ENCODE peak calls at places on chromosomes 5 and 9, in ten cellular contexts. One of them, this sample, is unnamed.

GRCh38 chr5:155010881-155011280 is 2.7 kb upstream of the KIF4B start:
- DNase-seq in right lobe of liver: no peak
- DNase-seq in hepatocyte: no peak
- DNase-seq in prostate gland: no peak
- DNase-seq in PC-3: no peak
- DNase-seq in naive thymus-derived CD4-positive, alpha-beta T cell: no peak
- DNase-seq in Karpas-422: no peak
- DNase-seq in lung: no peak
- DNase-seq in heart left ventricle: no peak
- DNase-seq in A549: no peak
- DNase-seq in this sample: no peak

GRCh38 chr5:57618767-57619381 is 136.3 kb upstream of the ACTBL2 start:
- DNase-seq in right lobe of liver: no peak
- DNase-seq in Karpas-422: no peak
- DNase-seq in naive thymus-derived CD4-positive, alpha-beta T cell: no peak
- DNase-seq in PC-3: no peak
- DNase-seq in heart left ventricle: no peak
- DNase-seq in hepatocyte: no peak
- DNase-seq in A549: no peak
- DNase-seq in lung: no peak
- DNase-seq in prostate gland: no peak
- DNase-seq in this sample: no peak

GRCh38 chr5:109246395-109246794 is 163.4 kb downstream of the PJA2 start:
- DNase-seq in hepatocyte: no peak
- DNase-seq in lung: no peak
- DNase-seq in Karpas-422: no peak
- DNase-seq in A549: no peak
- DNase-seq in right lobe of liver: no peak
- DNase-seq in PC-3: no peak
- DNase-seq in heart left ventricle: no peak
- DNase-seq in prostate gland: no peak
- DNase-seq in naive thymus-derived CD4-positive, alpha-beta T cell: no peak
- DNase-seq in this sample: no peak

GRCh38 chr5:60382761-60383160 is 317.2 kb downstream of the DEPDC1B start:
- DNase-seq in hepatocyte: peak; percentile 37
- DNase-seq in A549: peak; percentile 24
- DNase-seq in PC-3: peak; percentile 34
- DNase-seq in prostate gland: no peak
- DNase-seq in heart left ventricle: no peak
- DNase-seq in naive thymus-derived CD4-positive, alpha-beta T cell: no peak
- DNase-seq in lung: no peak
- DNase-seq in Karpas-422: peak; percentile 68
- DNase-seq in right lobe of liver: no peak
- DNase-seq in this sample: no peak

GRCh38 chr5:129945779-129946270 is 41.6 kb downstream of the CHSY3 start:
- DNase-seq in right lobe of liver: no peak
- DNase-seq in hepatocyte: no peak
- DNase-seq in naive thymus-derived CD4-positive, alpha-beta T cell: no peak
- DNase-seq in prostate gland: no peak
- DNase-seq in A549: no peak
- DNase-seq in heart left ventricle: no peak
- DNase-seq in PC-3: no peak
- DNase-seq in Karpas-422: no peak
- DNase-seq in lung: no peak
- DNase-seq in this sample: no peak

GRCh38 chr9:91119679-91120078 is 242.0 kb downstream of the AUH start:
- DNase-seq in lung: no peak
- DNase-seq in Karpas-422: no peak
- DNase-seq in prostate gland: no peak
- DNase-seq in PC-3: peak; percentile 76
- DNase-seq in naive thymus-derived CD4-positive, alpha-beta T cell: no peak
- DNase-seq in right lobe of liver: no peak
- DNase-seq in hepatocyte: no peak
- DNase-seq in A549: no peak
- DNase-seq in heart left ventricle: no peak
- DNase-seq in this sample: no peak

GRCh38 chr9:976258-976804 is at the start of gene DMRT3:
- DNase-seq in prostate gland: no peak
- DNase-seq in Karpas-422: no peak
- DNase-seq in right lobe of liver: no peak
- DNase-seq in A549: no peak
- DNase-seq in naive thymus-derived CD4-positive, alpha-beta T cell: no peak
- DNase-seq in PC-3: no peak
- DNase-seq in heart left ventricle: no peak
- DNase-seq in hepatocyte: no peak
- DNase-seq in lung: no peak
- DNase-seq in this sample: no peak

GRCh38 chr9:4566806-4567205 is 76.5 kb downstream of the SLC1A1 start:
- DNase-seq in A549: no peak
- DNase-seq in prostate gland: no peak
- DNase-seq in Karpas-422: no peak
- DNase-seq in heart left ventricle: no peak
- DNase-seq in hepatocyte: no peak
- DNase-seq in PC-3: no peak
- DNase-seq in right lobe of liver: no peak
- DNase-seq in lung: no peak
- DNase-seq in naive thymus-derived CD4-positive, alpha-beta T cell: no peak
- DNase-seq in this sample: no peak

GRCh38 chr9:134488251-134488900 is 153.2 kb upstream of the COL5A1 start:
- DNase-seq in Karpas-422: no peak
- DNase-seq in prostate gland: no peak
- DNase-seq in lung: no peak
- DNase-seq in right lobe of liver: no peak
- DNase-seq in A549: no peak
- DNase-seq in PC-3: no peak
- DNase-seq in hepatocyte: no peak
- DNase-seq in naive thymus-derived CD4-positive, alpha-beta T cell: no peak
- DNase-seq in heart left ventricle: no peak
- DNase-seq in this sample: peak; percentile 88

GRCh38 chr5:134509308-134510040 is 16.0 kb upstream of the JADE2 start:
- DNase-seq in heart left ventricle: no peak
- DNase-seq in PC-3: peak; percentile 79
- DNase-seq in prostate gland: no peak
- DNase-seq in naive thymus-derived CD4-positive, alpha-beta T cell: no peak
- DNase-seq in A549: no peak
- DNase-seq in Karpas-422: no peak
- DNase-seq in hepatocyte: peak; percentile 42
- DNase-seq in lung: no peak
- DNase-seq in right lobe of liver: no peak
- DNase-seq in this sample: no peak

GRCh38 chr5:173247050-173247449 is 12.0 kb upstream of the NKX2-5 start:
- DNase-seq in lung: no peak
- DNase-seq in prostate gland: no peak
- DNase-seq in A549: no peak
- DNase-seq in PC-3: no peak
- DNase-seq in Karpas-422: no peak
- DNase-seq in right lobe of liver: no peak
- DNase-seq in heart left ventricle: no peak
- DNase-seq in naive thymus-derived CD4-positive, alpha-beta T cell: no peak
- DNase-seq in hepatocyte: no peak
- DNase-seq in this sample: no peak

GRCh38 chr5:151523335-151523734 is 67.8 kb downstream of the FAT2 start:
- DNase-seq in Karpas-422: peak; percentile 85
- DNase-seq in lung: no peak
- DNase-seq in heart left ventricle: no peak
- DNase-seq in A549: peak; percentile 75
- DNase-seq in PC-3: peak; percentile 76
- DNase-seq in right lobe of liver: no peak
- DNase-seq in naive thymus-derived CD4-positive, alpha-beta T cell: peak; percentile 34
- DNase-seq in hepatocyte: peak; percentile 47
- DNase-seq in prostate gland: no peak
- DNase-seq in this sample: no peak

GRCh38 chr5:61329729-61330128 is 2.3 kb upstream of the ZSWIM6 start:
- DNase-seq in prostate gland: no peak
- DNase-seq in PC-3: peak; percentile 26
- DNase-seq in right lobe of liver: no peak
- DNase-seq in heart left ventricle: no peak
- DNase-seq in naive thymus-derived CD4-positive, alpha-beta T cell: no peak
- DNase-seq in hepatocyte: peak; percentile 34
- DNase-seq in lung: no peak
- DNase-seq in Karpas-422: peak; percentile 42
- DNase-seq in A549: peak; percentile 21
- DNase-seq in this sample: no peak

GRCh38 chr5:71865665-71866320 is 146.7 kb downstream of the CARTPT start:
- DNase-seq in A549: no peak
- DNase-seq in naive thymus-derived CD4-positive, alpha-beta T cell: no peak
- DNase-seq in hepatocyte: no peak
- DNase-seq in lung: no peak
- DNase-seq in PC-3: no peak
- DNase-seq in prostate gland: no peak
- DNase-seq in right lobe of liver: no peak
- DNase-seq in heart left ventricle: no peak
- DNase-seq in Karpas-422: no peak
- DNase-seq in this sample: no peak

GRCh38 chr5:55031492-55031891 is 7.4 kb downstream of the GZMK start:
- DNase-seq in lung: no peak
- DNase-seq in Karpas-422: no peak
- DNase-seq in naive thymus-derived CD4-positive, alpha-beta T cell: no peak
- DNase-seq in heart left ventricle: no peak
- DNase-seq in right lobe of liver: no peak
- DNase-seq in A549: no peak
- DNase-seq in hepatocyte: no peak
- DNase-seq in prostate gland: no peak
- DNase-seq in PC-3: no peak
- DNase-seq in this sample: no peak

GRCh38 chr9:33778700-33779351 is 16.5 kb upstream of the PRSS3 start:
- DNase-seq in heart left ventricle: no peak
- DNase-seq in hepatocyte: peak; percentile 78
- DNase-seq in right lobe of liver: no peak
- DNase-seq in lung: peak; percentile 44
- DNase-seq in naive thymus-derived CD4-positive, alpha-beta T cell: peak; percentile 54
- DNase-seq in PC-3: peak; percentile 84
- DNase-seq in prostate gland: peak; percentile 17
- DNase-seq in A549: peak; percentile 67
- DNase-seq in Karpas-422: peak; percentile 88
- DNase-seq in this sample: no peak

GRCh38 chr5:55633574-55634203 is 78.4 kb downstream of the SLC38A9 start:
- DNase-seq in PC-3: peak; percentile 86
- DNase-seq in right lobe of liver: no peak
- DNase-seq in hepatocyte: no peak
- DNase-seq in Karpas-422: no peak
- DNase-seq in prostate gland: no peak
- DNase-seq in A549: no peak
- DNase-seq in naive thymus-derived CD4-positive, alpha-beta T cell: no peak
- DNase-seq in heart left ventricle: peak; percentile 71
- DNase-seq in lung: peak; percentile 45
- DNase-seq in this sample: no peak

GRCh38 chr9:77882294-77882693 is 149.3 kb downstream of the GNAQ start:
- DNase-seq in A549: no peak
- DNase-seq in prostate gland: no peak
- DNase-seq in PC-3: no peak
- DNase-seq in heart left ventricle: no peak
- DNase-seq in naive thymus-derived CD4-positive, alpha-beta T cell: no peak
- DNase-seq in lung: no peak
- DNase-seq in Karpas-422: no peak
- DNase-seq in right lobe of liver: no peak
- DNase-seq in hepatocyte: no peak
- DNase-seq in this sample: no peak

GRCh38 chr9:130345993-130346385 is 80.4 kb downstream of the HMCN2 start:
- DNase-seq in naive thymus-derived CD4-positive, alpha-beta T cell: no peak
- DNase-seq in prostate gland: no peak
- DNase-seq in lung: no peak
- DNase-seq in right lobe of liver: no peak
- DNase-seq in A549: no peak
- DNase-seq in hepatocyte: no peak
- DNase-seq in heart left ventricle: no peak
- DNase-seq in Karpas-422: no peak
- DNase-seq in PC-3: no peak
- DNase-seq in this sample: no peak

GRCh38 chr9:76032652-76033373 is 142.3 kb downstream of the PCSK5 start:
- DNase-seq in heart left ventricle: no peak
- DNase-seq in prostate gland: no peak
- DNase-seq in lung: no peak
- DNase-seq in Karpas-422: no peak
- DNase-seq in hepatocyte: no peak
- DNase-seq in right lobe of liver: no peak
- DNase-seq in PC-3: no peak
- DNase-seq in A549: no peak
- DNase-seq in naive thymus-derived CD4-positive, alpha-beta T cell: peak; percentile 24
- DNase-seq in this sample: no peak

GRCh38 chr5:176748073-176748966 is 62.0 kb upstream of the UNC5A start:
- DNase-seq in Karpas-422: no peak
- DNase-seq in lung: no peak
- DNase-seq in hepatocyte: no peak
- DNase-seq in heart left ventricle: no peak
- DNase-seq in right lobe of liver: no peak
- DNase-seq in A549: no peak
- DNase-seq in PC-3: peak; percentile 28
- DNase-seq in naive thymus-derived CD4-positive, alpha-beta T cell: no peak
- DNase-seq in prostate gland: no peak
- DNase-seq in this sample: peak; percentile 37

GRCh38 chr9:136028760-136029470 is 66.2 kb downstream of the NACC2 start:
- DNase-seq in A549: no peak
- DNase-seq in PC-3: no peak
- DNase-seq in Karpas-422: no peak
- DNase-seq in prostate gland: no peak
- DNase-seq in naive thymus-derived CD4-positive, alpha-beta T cell: no peak
- DNase-seq in heart left ventricle: no peak
- DNase-seq in right lobe of liver: peak; percentile 36
- DNase-seq in hepatocyte: no peak
- DNase-seq in lung: no peak
- DNase-seq in this sample: no peak
- H3K4me1 ChIP-seq in A549: no peaks in the 10 kb centered on the region
- H3K4me1 ChIP-seq in PC-3: no peaks in the 10 kb centered on the region
- H3K4me1 ChIP-seq in Karpas-422: no peaks in the 10 kb centered on the region
- H3K4me1 ChIP-seq in prostate gland: no peaks in the 10 kb centered on the region
- H3K4me1 ChIP-seq in naive thymus-derived CD4-positive, alpha-beta T cell: no peaks in the 10 kb centered on the region
- H3K4me1 ChIP-seq in heart left ventricle: peaks cover 28% of the 10 kb centered on the region
- H3K4me1 ChIP-seq in right lobe of liver: no peaks in the 10 kb centered on the region
- H3K4me1 ChIP-seq in hepatocyte: no peaks in the 10 kb centered on the region
- H3K4me1 ChIP-seq in lung: peaks cover 9% of the 10 kb centered on the region
- H3K4me1 ChIP-seq in this sample: no peaks in the 10 kb centered on the region

GRCh38 chr9:127180457-127181314 is 58.3 kb upstream of the ANGPTL2 start:
- DNase-seq in PC-3: no peak
- DNase-seq in Karpas-422: no peak
- DNase-seq in lung: no peak
- DNase-seq in prostate gland: no peak
- DNase-seq in A549: no peak
- DNase-seq in right lobe of liver: peak; percentile 25
- DNase-seq in heart left ventricle: peak; percentile 33
- DNase-seq in hepatocyte: no peak
- DNase-seq in naive thymus-derived CD4-positive, alpha-beta T cell: no peak
- DNase-seq in this sample: peak; percentile 59
- H3K4me1 ChIP-seq in PC-3: no peaks in the 10 kb centered on the region
- H3K4me1 ChIP-seq in Karpas-422: peaks cover 5% of the 10 kb centered on the region
- H3K4me1 ChIP-seq in lung: peaks cover 10% of the 10 kb centered on the region
- H3K4me1 ChIP-seq in prostate gland: peaks cover 14% of the 10 kb centered on the region
- H3K4me1 ChIP-seq in A549: no peaks in the 10 kb centered on the region
- H3K4me1 ChIP-seq in right lobe of liver: no peaks in the 10 kb centered on the region
- H3K4me1 ChIP-seq in heart left ventricle: peaks cover 59% of the 10 kb centered on the region
- H3K4me1 ChIP-seq in hepatocyte: peaks cover 18% of the 10 kb centered on the region
- H3K4me1 ChIP-seq in naive thymus-derived CD4-positive, alpha-beta T cell: no peaks in the 10 kb centered on the region
- H3K4me1 ChIP-seq in this sample: peaks cover 1% of the 10 kb centered on the region

GRCh38 chr5:132458226-132458560 is 32.4 kb downstream of the IRF1 start:
- DNase-seq in prostate gland: no peak
- DNase-seq in heart left ventricle: no peak
- DNase-seq in PC-3: peak; percentile 27
- DNase-seq in hepatocyte: no peak
- DNase-seq in Karpas-422: no peak
- DNase-seq in A549: no peak
- DNase-seq in naive thymus-derived CD4-positive, alpha-beta T cell: no peak
- DNase-seq in lung: no peak
- DNase-seq in right lobe of liver: no peak
- DNase-seq in this sample: no peak
- H3K4me1 ChIP-seq in prostate gland: no peaks in the 10 kb centered on the region
- H3K4me1 ChIP-seq in heart left ventricle: peaks cover 58% of the 10 kb centered on the region
- H3K4me1 ChIP-seq in PC-3: peaks cover 27% of the 10 kb centered on the region
- H3K4me1 ChIP-seq in hepatocyte: peaks cover 32% of the 10 kb centered on the region
- H3K4me1 ChIP-seq in Karpas-422: peaks cover 37% of the 10 kb centered on the region
- H3K4me1 ChIP-seq in A549: peaks cover 31% of the 10 kb centered on the region
- H3K4me1 ChIP-seq in naive thymus-derived CD4-positive, alpha-beta T cell: peaks cover 97% of the 10 kb centered on the region
- H3K4me1 ChIP-seq in lung: peaks cover 42% of the 10 kb centered on the region
- H3K4me1 ChIP-seq in right lobe of liver: peaks cover 8% of the 10 kb centered on the region
- H3K4me1 ChIP-seq in this sample: no peaks in the 10 kb centered on the region

GRCh38 chr5:114360362-114360761 is 1.5 kb upstream of the KCNN2 start:
- DNase-seq in prostate gland: no peak
- DNase-seq in naive thymus-derived CD4-positive, alpha-beta T cell: no peak
- DNase-seq in hepatocyte: no peak
- DNase-seq in Karpas-422: no peak
- DNase-seq in heart left ventricle: no peak
- DNase-seq in A549: no peak
- DNase-seq in lung: no peak
- DNase-seq in PC-3: no peak
- DNase-seq in right lobe of liver: no peak
- DNase-seq in this sample: no peak
- H3K4me1 ChIP-seq in prostate gland: no peaks in the 10 kb centered on the region
- H3K4me1 ChIP-seq in naive thymus-derived CD4-positive, alpha-beta T cell: no peaks in the 10 kb centered on the region
- H3K4me1 ChIP-seq in hepatocyte: peaks cover 16% of the 10 kb centered on the region
- H3K4me1 ChIP-seq in Karpas-422: no peaks in the 10 kb centered on the region
- H3K4me1 ChIP-seq in heart left ventricle: peaks cover 38% of the 10 kb centered on the region
- H3K4me1 ChIP-seq in A549: no peaks in the 10 kb centered on the region
- H3K4me1 ChIP-seq in lung: peaks cover 9% of the 10 kb centered on the region
- H3K4me1 ChIP-seq in PC-3: no peaks in the 10 kb centered on the region
- H3K4me1 ChIP-seq in right lobe of liver: no peaks in the 10 kb centered on the region
- H3K4me1 ChIP-seq in this sample: no peaks in the 10 kb centered on the region

This sample was measured in aorta.